ENCODE peak calls at places on chromosome 9, in six cellular contexts. L, U, V, Z, D and E are unnamed samples.

GRCh38 chr9:69542048-69542447 is 130.1 kb downstream of the APBA1 start:
- DNase-seq in L (no peak), D (no peak), V (no peak), U (no peak), Z (no peak), E (no peak)

GRCh38 chr9:97769208-97769607 is 72.1 kb upstream of the XPA start:
- DNase-seq in L (no peak), Z (no peak), V (no peak), D (no peak), U (no peak), E (no peak)

GRCh38 chr9:123331303-123331702 is 24.7 kb upstream of the CRB2 start:
- DNase-seq in L (no peak), V (no peak), D (no peak), U (no peak), Z (no peak), E (no peak)

GRCh38 chr9:6153425-6153824 is 62.2 kb upstream of the IL33 start:
- DNase-seq in Z (no peak), U (no peak), L (no peak), D (no peak), V (no peak), E (no peak)

GRCh38 chr9:104177003-104177611 is 83.0 kb downstream of the SMC2 start:
- DNase-seq in U (no peak), Z (no peak), D (no peak), V (no peak), L (peak), E (no peak)

GRCh38 chr9:14292181-14292773 is 21.7 kb downstream of the NFIB start:
- DNase-seq in D (no peak), U (no peak), Z (no peak), V (no peak), L (no peak), E (no peak)

GRCh38 chr9:31639444-31639843 is 745.0 kb upstream of the ACO1 start:
- DNase-seq in Z (no peak), L (no peak), D (no peak), U (no peak), V (no peak), E (no peak)

GRCh38 chr9:76227165-76227564 is 167.1 kb downstream of the RFK start:
- DNase-seq in D (no peak), Z (no peak), V (no peak), L (no peak), U (no peak), E (no peak)

GRCh38 chr9:138022756-138023393 is 145.3 kb downstream of the CACNA1B start:
- DNase-seq in L (no peak), D (no peak), Z (peak), V (no peak), U (peak), E (no peak)

GRCh38 chr9:127796225-127796813 is 6.4 kb upstream of the FPGS start:
- DNase-seq in Z (no peak), L (no peak), D (peak), U (no peak), V (no peak), E (no peak)

GRCh38 chr9:96219615-96220257 is 82.2 kb downstream of the HSD17B3 start:
- DNase-seq in U (peak), Z (peak), D (no peak), V (peak), L (peak), E (no peak)

GRCh38 chr9:15352301-15352700 is 45.3 kb upstream of the TTC39B start:
- DNase-seq in Z (no peak), L (no peak), D (no peak), U (no peak), V (no peak), E (no peak)

GRCh38 chr9:116837038-116837998 is 150.2 kb downstream of the TRIM32 start:
- DNase-seq in Z (no peak), D (no peak), U (no peak), V (no peak), L (no peak), E (no peak)

GRCh38 chr9:137761032-137761431 is 116.5 kb upstream of the CACNA1B start:
- DNase-seq in Z (no peak), U (no peak), L (no peak), V (no peak), D (no peak), E (no peak)

GRCh38 chr9:1073497-1073896 is 23.3 kb downstream of the DMRT2 start:
- DNase-seq in V (no peak), D (no peak), U (no peak), L (no peak), Z (no peak), E (no peak)

GRCh38 chr9:26244661-26245060 is 566.4 kb upstream of the TUSC1 start:
- DNase-seq in U (no peak), L (no peak), Z (no peak), V (no peak), D (no peak), E (no peak)

GRCh38 chr9:16575878-16576245 is 294.6 kb downstream of the BNC2 start:
- DNase-seq in V (no peak), L (no peak), D (no peak), Z (no peak), U (no peak), E (no peak)

GRCh38 chr9:5643005-5643624 is 14.2 kb downstream of the RIC1 start:
- DNase-seq in L (no peak), V (no peak), Z (no peak), U (no peak), D (no peak), E (no peak)

GRCh38 chr9:114452219-114453169 is 52.8 kb downstream of the WHRN start:
- DNase-seq in L (peak), V (no peak), D (no peak), Z (no peak), U (no peak), E (no peak)

GRCh38 chr9:13364271-13364670 is 84.8 kb upstream of the MPDZ start:
- DNase-seq in V (no peak), D (no peak), U (no peak), Z (no peak), L (no peak), E (no peak)

GRCh38 chr9:18526686-18527085 is 52.7 kb downstream of the ADAMTSL1 start:
- DNase-seq in V (no peak), L (no peak), D (no peak), Z (no peak), U (no peak), E (no peak)

GRCh38 chr9:115593587-115594091 is 475.7 kb upstream of the TNC start:
- DNase-seq in D (no peak), V (no peak), L (peak), Z (no peak), U (no peak), E (no peak)

GRCh38 chr9:126752376-126752775 is 52.5 kb upstream of the ZBTB43 start:
- DNase-seq in Z (no peak), D (no peak), L (no peak), V (no peak), U (no peak), E (no peak)

GRCh38 chr9:76891279-76891678 is 14.6 kb downstream of the PRUNE2 start:
- DNase-seq in Z (no peak), U (no peak), V (no peak), D (no peak), L (no peak), E (no peak)

GRCh38 chr9:133457233-133457632 is 2.5 kb upstream of the CACFD1 start:
- DNase-seq in U (no peak), D (no peak), Z (no peak), L (no peak), V (no peak), E (no peak)